ENCODE peak calls at places on chromosome 11, in eight cellular contexts. S, A, M, T, C, N, R and L are unnamed samples.

GRCh38 chr11:74278721-74279148 is 32.7 kb downstream of the P4HA3 start:
- DNase-seq in S (no peak), A (no peak), M (peak; percentile 64), T (peak; percentile 99), C (no peak), N (no peak), R (no peak), L (peak; percentile 44)

GRCh38 chr11:27064086-27064485 is 23.5 kb downstream of the BBOX1 start:
- DNase-seq in S (no peak), A (no peak), M (no peak), T (no peak), C (no peak), N (no peak), R (no peak), L (no peak)

GRCh38 chr11:80086496-80087055 is 645.7 kb upstream of the TENM4 start:
- DNase-seq in S (no peak), A (no peak), M (no peak), T (no peak), C (no peak), N (no peak), R (no peak), L (no peak)

GRCh38 chr11:9711454-9712307 is 47.8 kb downstream of the SWAP70 start:
- DNase-seq in S (no peak), A (no peak), M (no peak), T (no peak), C (no peak), N (no peak), R (no peak), L (no peak)

GRCh38 chr11:133639408-133639807 is 107.1 kb upstream of the OPCML start:
- DNase-seq in S (no peak), A (no peak), M (no peak), T (no peak), C (no peak), N (no peak), R (no peak), L (no peak)

GRCh38 chr11:94139421-94139820 is 10.8 kb downstream of the PANX1 start:
- DNase-seq in S (no peak), A (no peak), M (no peak), T (no peak), C (no peak), N (no peak), R (no peak), L (no peak)

GRCh38 chr11:1879342-1879940 is 12.3 kb downstream of the PRR33 start:
- DNase-seq in S (no peak), A (no peak), M (peak; percentile 30), T (no peak), C (no peak), N (no peak), R (no peak), L (peak; percentile 52)

GRCh38 chr11:7882860-7883259 is 48.2 kb downstream of the OR10A6 start:
- DNase-seq in S (no peak), A (no peak), M (no peak), T (no peak), C (no peak), N (no peak), R (no peak), L (no peak)

GRCh38 chr11:118221419-118221818 is 3.4 kb downstream of the JAML start:
- DNase-seq in S (no peak), A (no peak), M (no peak), T (no peak), C (no peak), N (no peak), R (no peak), L (no peak)

GRCh38 chr11:8665222-8665621 is 17.2 kb downstream of the TRIM66 start:
- DNase-seq in S (no peak), A (no peak), M (no peak), T (no peak), C (no peak), N (no peak), R (no peak), L (no peak)

GRCh38 chr11:27162237-27162636 is 121.6 kb downstream of the BBOX1 start:
- DNase-seq in S (no peak), A (no peak), M (no peak), T (no peak), C (no peak), N (no peak), R (no peak), L (no peak)

GRCh38 chr11:14454861-14455632 is 44.6 kb downstream of the COPB1 start:
- DNase-seq in S (peak; percentile 47), A (no peak), M (no peak), T (peak; percentile 53), C (peak; percentile 29), N (no peak), R (peak; percentile 66), L (no peak)

GRCh38 chr11:128555606-128556005 is 31.8 kb downstream of the ETS1 start:
- DNase-seq in S (peak; percentile 47), A (no peak), M (no peak), T (peak; percentile 39), C (no peak), N (no peak), R (no peak), L (no peak)

GRCh38 chr11:32187106-32187505 is 96.2 kb downstream of the RCN1 start:
- DNase-seq in S (no peak), A (no peak), M (no peak), T (no peak), C (no peak), N (no peak), R (no peak), L (no peak)

GRCh38 chr11:134052988-134053945 is 15.6 kb upstream of the JAM3 start:
- DNase-seq in S (no peak), A (no peak), M (no peak), T (no peak), C (no peak), N (no peak), R (no peak), L (no peak)

GRCh38 chr11:66728760-66729385 is at the start of gene SPTBN2:
- DNase-seq in S (peak; percentile 48), A (no peak), M (no peak), T (peak; percentile 22), C (no peak), N (no peak), R (peak; percentile 74), L (no peak)

GRCh38 chr11:14026961-14027360 is 64.4 kb downstream of the SPON1 start:
- DNase-seq in S (no peak), A (no peak), M (peak; percentile 28), T (peak; percentile 4), C (no peak), N (no peak), R (no peak), L (peak; percentile 60)

GRCh38 chr11:62919476-62919875 is 1.7 kb downstream of the CHRM1 start:
- DNase-seq in S (no peak), A (no peak), M (no peak), T (no peak), C (no peak), N (no peak), R (no peak), L (no peak)

GRCh38 chr11:96390403-96390830 is 604 bp downstream of the JRKL start:
- DNase-seq in S (no peak), A (no peak), M (no peak), T (peak; percentile 77), C (no peak), N (peak; percentile 15), R (no peak), L (no peak)

GRCh38 chr11:17379383-17380180 is 8.9 kb downstream of the KCNJ11 start:
- DNase-seq in S (no peak), A (no peak), M (no peak), T (no peak), C (no peak), N (no peak), R (no peak), L (no peak)

GRCh38 chr11:83035070-83035854 is 36.4 kb downstream of the RAB30 start:
- DNase-seq in S (no peak), A (no peak), M (no peak), T (peak; percentile 49), C (no peak), N (no peak), R (no peak), L (no peak)

GRCh38 chr11:134350381-134350780 is 18.6 kb downstream of the GLB1L2 start:
- DNase-seq in S (no peak), A (no peak), M (no peak), T (no peak), C (no peak), N (no peak), R (no peak), L (no peak)